ENCODE peak calls at places on chromosomes 4 and X, in nine cellular contexts. L, O, B, K, E, A, V, R and W are unnamed samples.
A peak's percentile ranks its signal among the peaks of the same experiment; 100 is the strongest.

GRCh38 chr4:86307432-86307831 is 52.4 kb downstream of the MAPK10 start:
- DNase-seq in R (no peak), L (no peak), E (no peak), V (no peak), B (no peak), A (no peak), O (no peak), K (no peak), W (no peak)

GRCh38 chrX:80812176-80812575 is 2.5 kb upstream of the BRWD3 start:
- DNase-seq in B (peak; percentile 9), L (peak; percentile 25), R (no peak), V (no peak), K (peak; percentile 19), E (no peak), A (no peak), O (no peak), W (no peak)

GRCh38 chrX:66728818-66729271 is 90.0 kb upstream of the EDA2R start:
- DNase-seq in K (peak; percentile 52), O (peak; percentile 43), B (peak; percentile 61), E (peak; percentile 20), V (no peak), R (peak; percentile 18), A (peak; percentile 27), L (peak; percentile 38), W (peak; percentile 28)

GRCh38 chrX:57353472-57354132 is 67.1 kb downstream of the FAAH2 start:
- DNase-seq in V (no peak), O (no peak), K (no peak), B (no peak), L (no peak), A (no peak), R (no peak), E (no peak), W (no peak)

GRCh38 chr4:113639311-113639710 is 122.2 kb downstream of the CAMK2D start:
- DNase-seq in B (no peak), L (no peak), E (no peak), K (peak; percentile 34), V (no peak), O (no peak), A (no peak), R (no peak), W (no peak)

GRCh38 chr4:10281996-10282395 is 165.4 kb upstream of the WDR1 start:
- DNase-seq in O (no peak), V (no peak), K (no peak), B (no peak), R (no peak), A (no peak), E (no peak), L (no peak), W (no peak)

GRCh38 chr4:182286936-182287335 is 43.7 kb downstream of the TENM3 start:
- DNase-seq in L (no peak), K (no peak), V (no peak), E (no peak), A (no peak), O (no peak), R (no peak), B (no peak), W (no peak)

GRCh38 chr4:7266525-7267292 is 74.4 kb downstream of the SORCS2 start:
- DNase-seq in O (no peak), R (no peak), B (no peak), E (no peak), K (no peak), L (no peak), V (peak; percentile 49), A (peak; percentile 56), W (no peak)

GRCh38 chr4:69194166-69194565 is 20.4 kb downstream of the UGT2B11 start:
- DNase-seq in E (no peak), V (no peak), A (no peak), B (no peak), R (no peak), L (no peak), K (no peak), O (no peak), W (no peak)

GRCh38 chr4:142129473-142129872 is 493.1 kb downstream of the IL15 start:
- DNase-seq in K (no peak), V (no peak), R (no peak), B (no peak), O (no peak), A (no peak), L (no peak), E (no peak), W (no peak)

GRCh38 chrX:65677954-65678469 is 10.6 kb downstream of the MSN start:
- DNase-seq in O (peak; percentile 60), R (no peak), B (peak; percentile 75), V (peak; percentile 64), L (no peak), A (peak; percentile 80), K (no peak), E (no peak), W (no peak)

DNA sequence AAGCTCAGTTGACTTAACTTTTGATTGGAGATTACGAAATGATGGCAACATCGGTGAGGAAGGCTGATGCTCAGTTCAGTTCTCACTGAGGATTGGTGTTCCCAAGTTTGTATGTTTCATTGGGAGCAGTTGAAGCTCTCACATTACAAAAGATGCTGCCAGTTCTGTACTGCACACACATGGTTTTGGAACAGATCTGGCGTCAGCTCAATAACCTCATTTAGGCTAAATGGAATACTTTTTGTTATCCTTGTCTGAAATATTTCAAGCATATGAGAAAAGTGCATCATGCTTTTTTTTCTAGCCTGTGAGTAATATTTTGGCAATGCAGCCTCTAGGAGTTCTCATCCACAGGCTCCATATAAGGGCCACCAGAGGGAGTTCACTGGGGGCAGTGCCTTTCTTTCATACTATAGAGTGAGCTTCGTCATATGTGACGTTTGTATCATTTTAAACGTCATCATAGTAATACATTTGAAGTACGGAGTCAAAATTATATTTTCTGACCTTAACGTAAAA is 4.1 kb downstream of the ENPEP start:
- DNase-seq in V (peak; percentile 99), A (peak; percentile 73), K (no peak), E (no peak), L (no peak), O (peak; percentile 36), R (no peak), B (no peak), W (no peak)
- TF ChIP-seq CTCF in V (peak; percentile 52), A (peak; percentile 57), K (no peak), E (peak; percentile 22), L (no peak), O (no peak), R (peak; percentile 36), B (no peak), W (no peak)

DNA sequence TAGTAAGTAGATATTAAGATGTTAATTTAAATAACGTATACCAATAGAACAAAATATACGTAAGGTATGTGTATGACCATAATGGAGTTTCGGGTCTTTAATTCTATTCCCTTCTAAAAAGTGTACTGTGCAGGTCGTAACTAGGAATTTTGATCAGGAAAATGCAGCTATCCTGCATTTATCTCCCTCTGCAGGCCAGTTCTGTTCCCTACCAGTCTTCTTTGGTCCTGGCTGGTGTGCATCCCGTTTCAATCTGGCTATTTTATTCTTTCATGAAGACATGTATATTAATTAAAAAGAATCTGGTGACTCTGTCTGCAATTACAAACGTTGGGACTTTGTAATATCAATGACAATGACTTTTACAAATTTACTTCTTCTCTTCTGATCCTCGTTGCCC is 534.1 kb upstream of the AADAT start:
- DNase-seq in L (no peak), B (no peak), V (no peak), A (no peak), O (no peak), E (no peak), K (no peak), R (no peak), W (no peak)
- TF ChIP-seq CTCF in L (no peak), B (no peak), V (peak; percentile 1), A (peak; percentile 3), O (no peak), E (no peak), K (no peak), R (no peak), W (peak; percentile 14)

GRCh38 chr4:40525811-40526598 is 103.7 kb downstream of the RBM47 start:
- DNase-seq in E (no peak), L (no peak), A (peak; percentile 45), O (peak; percentile 28), R (no peak), V (peak; percentile 41), K (no peak), B (peak; percentile 85), W (no peak)
- TF ChIP-seq CTCF in E (no peak), L (no peak), A (no peak), O (no peak), R (no peak), V (no peak), K (no peak), B (no peak), W (no peak)

GRCh38 chr4:178086324-178086723 is 644.1 kb upstream of the AGA start:
- DNase-seq in B (no peak), K (no peak), E (no peak), V (no peak), A (no peak), R (no peak), O (no peak), L (no peak), W (no peak)
- TF ChIP-seq CTCF in B (no peak), K (no peak), E (no peak), V (no peak), A (no peak), R (no peak), O (no peak), L (no peak), W (peak; percentile 43)

GRCh38 chr4:172809998-172810397 is 358.6 kb upstream of the GALNT7 start:
- DNase-seq in A (no peak), O (no peak), L (no peak), V (no peak), K (no peak), E (no peak), R (no peak), B (no peak), W (no peak)

GRCh38 chr4:172808196-172808595 is 360.4 kb upstream of the GALNT7 start:
- DNase-seq in R (no peak), L (no peak), A (no peak), E (no peak), O (no peak), V (no peak), K (no peak), B (no peak), W (no peak)

GRCh38 chr4:172813359-172813923 is 355.2 kb upstream of the GALNT7 start:
- DNase-seq in B (no peak), V (no peak), A (no peak), L (no peak), R (no peak), O (no peak), K (no peak), E (no peak), W (no peak)

GRCh38 chr4:172809319-172809718 is 359.3 kb upstream of the GALNT7 start:
- DNase-seq in R (no peak), K (no peak), B (no peak), L (no peak), E (no peak), A (no peak), O (no peak), V (no peak), W (no peak)
- TF ChIP-seq CTCF in R (no peak), K (no peak), B (no peak), L (no peak), E (no peak), A (no peak), O (no peak), V (no peak), W (no peak)

DNA sequence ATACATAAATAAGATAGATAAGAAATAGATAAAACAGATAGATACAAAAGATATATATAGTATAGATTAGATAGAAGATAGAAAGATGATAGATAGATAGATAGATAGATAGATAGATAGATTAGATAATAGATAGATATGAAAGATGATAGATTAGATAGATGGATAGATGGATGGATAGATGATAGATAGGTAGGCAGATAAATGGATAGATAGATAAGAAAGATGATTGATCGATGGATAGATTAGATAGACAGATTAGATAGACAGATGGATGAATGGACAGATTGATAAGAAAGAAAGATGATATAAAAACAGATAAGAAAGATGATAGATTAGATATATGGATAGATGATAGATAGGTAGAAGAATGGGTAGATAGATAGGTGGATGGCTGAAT is 90.3 kb downstream of the SMIM20 start:
- DNase-seq in L (no peak), O (no peak), K (no peak), A (no peak), B (no peak), V (no peak), R (no peak), E (no peak), W (no peak)
- TF ChIP-seq CTCF in L (no peak), O (no peak), K (no peak), A (no peak), B (no peak), V (no peak), R (no peak), E (no peak), W (no peak)